ENCODE peak calls at places on chromosomes 6 and 20, in four cellular contexts. L is ascending aorta, A is Calu3, O is fibroblast of mammary gland. M is an unnamed sample.

GRCh38 chr6:6007311-6008113 is 787 bp upstream of the NRN1 start:
- DNase-seq in L (no peak), A (no peak), O (peak), M (no peak)

GRCh38 chr20:20603339-20603990 is 109.0 kb downstream of the RALGAPA2 start:
- DNase-seq in L (no peak), A (no peak), O (no peak), M (no peak)

GRCh38 chr6:83615025-83615999 is 93.6 kb downstream of the SNAP91 start:
- DNase-seq in L (no peak), A (peak), O (peak), M (no peak)

GRCh38 chr20:63544958-63545516 is 2.5 kb downstream of the SRMS start:
- DNase-seq in L (no peak), A (peak), O (no peak), M (peak)

GRCh38 chr20:19944772-19945459 is 72.2 kb upstream of the NAA20 start:
- DNase-seq in L (no peak), A (no peak), O (peak), M (no peak)

GRCh38 chr6:49497308-49497707 is 2.4 kb upstream of the GLYATL3 start:
- DNase-seq in L (no peak), A (no peak), O (no peak), M (no peak)

GRCh38 chr20:52231230-52231746 is 39.7 kb upstream of the ZFP64 start:
- DNase-seq in L (no peak), A (peak), O (no peak), M (no peak)

GRCh38 chr6:29633532-29633901 is 534 bp upstream of the GABBR1 start:
- DNase-seq in L (no peak), A (no peak), O (no peak), M (no peak)

GRCh38 chr6:43524483-43524961 is 7.6 kb downstream of the POLR1C start:
- DNase-seq in L (no peak), A (no peak), O (no peak), M (peak)

GRCh38 chr20:55790178-55790577 is 215.1 kb downstream of the CBLN4 start:
- DNase-seq in L (no peak), A (no peak), O (no peak), M (no peak)

GRCh38 chr20:53736757-53737403 is 143.2 kb upstream of the ZNF217 start:
- DNase-seq in L (no peak), A (peak), O (peak), M (peak)

GRCh38 chr20:46677608-46678007 is 11.6 kb downstream of the TP53RK start:
- DNase-seq in L (no peak), A (no peak), O (no peak), M (no peak)

GRCh38 chr6:48664850-48665249 is 553.9 kb upstream of the PTCHD4 start:
- DNase-seq in L (no peak), A (no peak), O (peak), M (no peak)

GRCh38 chr20:50425076-50425475 is 85.1 kb upstream of the PTPN1 start:
- DNase-seq in L (no peak), A (no peak), O (peak), M (no peak)

GRCh38 chr6:105789935-105790334 is 296.2 kb upstream of the PRDM1 start:
- DNase-seq in L (no peak), A (no peak), O (no peak), M (no peak)

GRCh38 chr20:16293590-16293989 is 279.7 kb downstream of the KIF16B start:
- DNase-seq in L (no peak), A (no peak), O (peak), M (peak)

GRCh38 chr6:168239374-168239773 is 80.2 kb downstream of the DACT2 start:
- DNase-seq in L (no peak), A (peak), O (no peak), M (no peak)

GRCh38 chr6:17061097-17061496 is 40.8 kb upstream of the STMND1 start:
- DNase-seq in L (no peak), A (no peak), O (no peak), M (no peak)

GRCh38 chr6:105769987-105770386 is 316.1 kb upstream of the PRDM1 start:
- DNase-seq in L (no peak), A (peak), O (peak), M (peak)

GRCh38 chr6:44512868-44513641 is 125.5 kb downstream of the CDC5L start:
- DNase-seq in L (no peak), A (peak), O (peak), M (no peak)

GRCh38 chr6:5132741-5133140 is 47.6 kb downstream of the PPP1R3G start:
- DNase-seq in L (peak), A (no peak), O (peak), M (no peak)

GRCh38 chr6:52306972-52307849 is 22.7 kb upstream of the MCM3 start:
- DNase-seq in L (no peak), A (no peak), O (no peak), M (no peak)

GRCh38 chr20:33561981-33562601 is 72.2 kb downstream of the CBFA2T2 start:
- DNase-seq in L (peak), A (peak), O (peak), M (peak)

GRCh38 chr6:53624491-53624890 is 41.1 kb downstream of the KLHL31 start:
- DNase-seq in L (no peak), A (no peak), O (no peak), M (no peak)

GRCh38 chr6:105560611-105561066 is 157.8 kb upstream of the PREP start:
- DNase-seq in L (no peak), A (no peak), O (peak), M (no peak)

GRCh38 chr6:101344885-101345284 is 48.6 kb upstream of the GRIK2 start:
- DNase-seq in L (no peak), A (no peak), O (no peak), M (no peak)

GRCh38 chr6:70166088-70166958 is 136.6 kb downstream of the COL9A1 start:
- DNase-seq in L (no peak), A (peak), O (peak), M (peak)

GRCh38 chr6:3405679-3406078 is 51.2 kb downstream of the SLC22A23 start:
- DNase-seq in L (no peak), A (no peak), O (peak), M (peak)

GRCh38 chr20:23637282-23638221 is at the start of gene CST3:
- DNase-seq in L (peak), A (peak), O (peak), M (peak)

GRCh38 chr20:32592022-32592421 is 6.9 kb upstream of the NOL4L start:
- DNase-seq in L (no peak), A (no peak), O (no peak), M (no peak)

GRCh38 chr20:25336561-25337422 is 53.8 kb downstream of the ABHD12 start:
- DNase-seq in L (no peak), A (no peak), O (peak), M (no peak)

GRCh38 chr20:23507346-23507745 is 16.4 kb downstream of the CST8 start:
- DNase-seq in L (no peak), A (no peak), O (no peak), M (no peak)

GRCh38 chr6:79946773-79947190 is 571 bp downstream of the ELOVL4 start:
- DNase-seq in L (peak), A (no peak), O (peak), M (no peak)

GRCh38 chr6:164911873-164912580 is 397.4 kb downstream of the C6orf118 start:
- DNase-seq in L (no peak), A (no peak), O (no peak), M (no peak)

GRCh38 chr20:60761056-60761455 is 491.0 kb upstream of the CDH4 start:
- DNase-seq in L (no peak), A (no peak), O (no peak), M (no peak)

GRCh38 chr6:82246802-82247633 is 526 bp downstream of the IBTK start:
- DNase-seq in L (peak), A (peak), O (peak), M (peak)

GRCh38 chr20:50551288-50551687 is 41.1 kb downstream of the PTPN1 start:
- DNase-seq in L (no peak), A (no peak), O (no peak), M (no peak)

GRCh38 chr20:38991814-38992593 is 29.9 kb downstream of the DHX35 start:
- DNase-seq in L (no peak), A (no peak), O (no peak), M (no peak)

DNA sequence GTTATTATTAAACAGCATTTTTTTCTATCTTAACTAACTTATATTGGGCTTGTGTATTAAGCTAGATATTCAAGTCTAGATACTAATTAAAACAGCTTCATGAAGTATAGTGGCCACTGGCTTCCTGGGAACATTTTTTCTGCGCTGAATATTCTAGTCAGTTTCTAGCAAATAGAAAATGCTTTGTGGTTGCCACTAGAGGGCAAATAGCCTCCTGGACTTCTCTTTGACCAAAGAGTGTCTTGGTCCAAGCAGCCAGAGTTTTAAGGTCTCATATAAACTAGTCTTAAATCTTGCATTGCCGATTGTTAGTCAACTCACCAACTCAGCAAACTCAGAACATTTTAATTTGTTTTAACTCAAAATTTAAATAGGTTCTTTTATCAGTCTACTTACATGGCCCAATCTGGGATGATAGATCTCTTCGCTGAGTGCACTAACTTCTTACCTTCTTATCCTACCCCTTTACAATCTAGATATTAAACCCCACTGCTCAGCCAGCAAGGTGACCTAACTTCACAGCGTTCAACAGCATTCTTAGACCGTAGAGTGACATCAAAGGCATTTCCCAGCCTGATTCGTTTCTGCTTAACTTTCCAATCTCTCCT is 24.6 kb upstream of the ID4 start:
- DNase-seq in L (no peak), A (no peak), O (peak), M (no peak)
- TF ChIP-seq CTCF in L (peak), A (peak), O (peak), M (peak)

GRCh38 chr20:10611357-10611756 is 62.4 kb downstream of the JAG1 start:
- DNase-seq in L (no peak), A (peak), O (peak), M (no peak)
- TF ChIP-seq CTCF in L (no peak), A (no peak), O (peak), M (peak)

GRCh38 chr6:120378582-120379220 is 955.6 kb downstream of the TBC1D32 start:
- DNase-seq in L (no peak), A (no peak), O (peak), M (peak)
- TF ChIP-seq CTCF in L (no peak), A (peak), O (peak), M (peak)

GRCh38 chr6:127608554-127609270 is 31.7 kb downstream of the C6orf58 start:
- DNase-seq in L (no peak), A (no peak), O (no peak), M (peak)

GRCh38 chr6:127606131-127606562 is 29.2 kb downstream of the C6orf58 start:
- DNase-seq in L (no peak), A (peak), O (peak), M (peak)
- TF ChIP-seq CTCF in L (no peak), A (no peak), O (peak), M (peak)

GRCh38 chr6:142886431-142887170 is 58.4 kb downstream of the HIVEP2 start:
- DNase-seq in L (no peak), A (no peak), O (peak), M (no peak)
- TF ChIP-seq CTCF in L (no peak), A (no peak), O (peak), M (peak)

DNA sequence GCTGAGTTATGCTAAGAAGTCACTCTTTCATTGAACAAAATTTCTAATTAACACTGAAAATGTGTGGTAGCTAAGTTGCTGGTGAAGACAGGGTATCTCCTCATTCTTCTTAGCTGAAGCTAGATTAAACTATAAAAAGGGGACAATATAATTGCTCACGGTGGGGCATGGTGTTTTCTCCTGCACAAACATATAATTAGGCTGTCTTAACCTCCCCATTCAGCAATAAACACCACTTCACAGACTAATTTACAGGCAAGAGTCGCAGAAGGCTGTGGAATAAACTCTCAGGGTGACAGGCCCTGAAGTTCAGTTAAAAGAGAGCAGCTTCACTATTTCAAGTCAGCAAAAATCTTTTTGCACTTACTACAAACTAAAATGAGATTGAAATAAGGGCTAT is 338.9 kb upstream of the NT5E start:
- DNase-seq in L (no peak), A (no peak), O (no peak), M (no peak)
- TF ChIP-seq CTCF in L (no peak), A (no peak), O (no peak), M (no peak)

GRCh38 chr20:62141397-62142251 is 1.6 kb downstream of the PSMA7 start:
- DNase-seq in L (no peak), A (peak), O (peak), M (peak)
- TF ChIP-seq CTCF in L (no peak), A (peak), O (peak), M (peak)

M was measured in PC-9.